ENCODE peak calls at places on chromosome 20, in ten cellular contexts. T is spleen, P is body of pancreas, S is ovary, H is IMR-90, C is upper lobe of left lung, J is heart left ventricle, V is esophagus squamous epithelium, D is H1, G is HCT116. R is an unnamed sample. For H3K4me1, the result is how much of the 10 kb centered on the place peaks cover.

GRCh38 chr20:51402201-51402600 is 140.3 kb downstream of the NFATC2 start:
- DNase-seq in T (peak), P (no peak), S (no peak), H (peak), C (no peak), J (no peak), V (no peak), D (no peak), G (no peak), R (no peak)

GRCh38 chr20:62433655-62434054 is 6.3 kb upstream of the RBBP8NL start:
- DNase-seq in T (no peak), P (no peak), S (no peak), H (no peak), C (peak), J (no peak), V (no peak), D (no peak), G (no peak), R (no peak)

GRCh38 chr20:19012671-19013070 is 199.1 kb downstream of the SCP2D1 start:
- DNase-seq in T (no peak), P (no peak), S (no peak), H (no peak), C (no peak), J (no peak), V (no peak), D (peak), G (no peak), R (peak)

GRCh38 chr20:4817230-4817671 is 95.5 kb downstream of the PRND start:
- DNase-seq in T (no peak), P (no peak), S (no peak), H (no peak), C (no peak), J (no peak), V (no peak), D (no peak), G (no peak), R (no peak)

GRCh38 chr20:24134284-24134683 is 145.7 kb upstream of the GGTLC1 start:
- DNase-seq in T (no peak), P (peak), S (no peak), H (no peak), C (no peak), J (peak), V (no peak), D (no peak), G (no peak), R (no peak)

GRCh38 chr20:62872184-62872862 is 10.7 kb upstream of the TCFL5 start:
- DNase-seq in T (no peak), P (no peak), S (no peak), H (no peak), C (no peak), J (no peak), V (no peak), D (no peak), G (no peak), R (no peak)

GRCh38 chr20:42219005-42219404 is 600.8 kb upstream of the CHD6 start:
- DNase-seq in T (no peak), P (no peak), S (no peak), H (no peak), C (no peak), J (no peak), V (no peak), D (no peak), G (no peak), R (no peak)

GRCh38 chr20:56451056-56451765 is 17.2 kb upstream of the RTF2 start:
- DNase-seq in T (no peak), P (no peak), S (no peak), H (no peak), C (no peak), J (no peak), V (no peak), D (no peak), G (no peak), R (no peak)

GRCh38 chr20:35171753-35172433 is at the start of gene PROCR:
- DNase-seq in T (peak), P (peak), S (peak), H (peak), C (peak), J (peak), V (no peak), D (peak), G (peak), R (peak)

GRCh38 chr20:43015566-43015965 is 174.1 kb downstream of the PTPRT start:
- DNase-seq in T (no peak), P (no peak), S (no peak), H (no peak), C (no peak), J (no peak), V (no peak), D (no peak), G (no peak), R (no peak)

GRCh38 chr20:51410586-51411325 is 131.8 kb downstream of the NFATC2 start:
- DNase-seq in T (no peak), P (no peak), S (no peak), H (no peak), C (no peak), J (no peak), V (no peak), D (no peak), G (no peak), R (no peak)

GRCh38 chr20:53621482-53622246 is 28.0 kb upstream of the ZNF217 start:
- DNase-seq in T (no peak), P (peak), S (peak), H (peak), C (no peak), J (peak), V (no peak), D (peak), G (peak), R (peak)

GRCh38 chr20:6590891-6591679 is 176.4 kb upstream of the BMP2 start:
- DNase-seq in T (no peak), P (no peak), S (no peak), H (peak), C (no peak), J (no peak), V (no peak), D (no peak), G (no peak), R (no peak)

GRCh38 chr20:25321262-25321831 is 69.3 kb downstream of the ABHD12 start:
- DNase-seq in T (peak), P (no peak), S (no peak), H (no peak), C (no peak), J (no peak), V (no peak), D (peak), G (no peak), R (no peak)

GRCh38 chr20:50292324-50293243 is 102.0 kb downstream of the CEBPB start:
- DNase-seq in T (peak), P (peak), S (peak), H (peak), C (peak), J (peak), V (peak), D (no peak), G (no peak), R (peak)

DNA sequence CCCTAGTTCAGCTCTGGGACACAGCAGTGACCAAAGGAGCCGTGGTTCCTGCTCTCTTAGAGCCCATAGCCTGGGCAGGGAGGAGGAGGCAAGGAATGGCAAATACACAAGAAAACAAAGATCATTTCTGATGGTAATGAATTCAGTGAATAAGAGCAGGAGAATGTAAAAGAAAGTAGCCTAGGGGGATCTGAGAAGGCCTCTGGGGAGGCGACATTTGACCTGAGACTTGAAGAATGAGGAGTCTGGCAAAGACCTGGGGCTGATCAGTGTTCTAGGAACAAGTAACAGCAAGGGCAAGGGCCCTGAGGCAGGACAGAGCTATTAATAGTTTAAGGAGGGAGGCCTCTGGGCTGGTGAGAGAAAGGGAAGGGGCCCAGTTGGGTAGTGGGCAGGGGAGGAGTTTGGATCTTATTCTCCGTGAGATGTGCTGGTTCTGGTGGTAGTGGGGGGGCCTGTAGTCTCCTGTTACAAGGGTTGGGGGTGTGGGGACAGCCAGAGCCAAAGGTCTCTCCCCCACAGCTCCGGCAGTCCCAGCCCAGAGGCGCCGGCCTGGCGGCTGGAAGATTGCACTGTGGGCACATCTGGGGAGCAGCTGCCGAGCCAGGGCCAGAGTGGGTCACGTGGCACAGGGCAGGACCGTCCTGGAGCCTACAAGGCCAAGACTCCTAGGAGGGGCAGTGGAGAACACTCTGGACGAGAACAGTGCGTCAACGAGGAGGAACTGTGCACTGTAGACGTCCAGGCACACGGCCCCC is 9.3 kb upstream of the ID1 start:
- DNase-seq in T (peak), P (peak), S (peak), H (peak), C (peak), J (peak), V (no peak), D (peak), G (peak), R (peak)
- TF ChIP-seq POLR2A in T (no peak), P (peak), S (no peak), H (peak), C (peak), J (peak), V (peak), D (no peak), G (peak), R (peak)

GRCh38 chr20:33852971-33853813 is 42.0 kb downstream of the CHMP4B start:
- DNase-seq in T (peak), P (no peak), S (no peak), H (no peak), C (no peak), J (no peak), V (no peak), D (no peak), G (no peak), R (no peak)
- H3K27ac ChIP-seq in T (no peak), P (no peak), S (no peak), H (no peak), C (no peak), J (no peak), V (no peak), D (no peak), G (no peak), R (no peak)

DNA sequence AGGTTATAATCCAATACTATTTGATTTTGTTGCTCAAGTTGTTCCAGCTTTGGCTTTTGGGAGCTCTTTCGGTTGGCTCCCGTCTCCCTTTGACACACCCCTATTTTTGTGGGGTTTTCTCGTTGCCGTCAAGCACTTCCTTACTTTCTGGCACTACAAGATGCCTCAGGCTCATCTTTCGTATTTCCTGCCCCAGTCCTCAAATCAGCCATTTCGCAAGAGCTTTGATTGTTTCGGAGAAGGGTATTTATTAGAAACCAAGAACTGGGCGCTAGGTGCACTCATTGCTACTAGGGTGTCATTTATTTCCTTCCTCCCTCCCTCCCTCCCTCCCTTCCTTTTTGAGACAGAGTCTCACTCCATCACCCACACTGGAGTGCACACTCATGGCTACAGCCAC is 13.3 kb upstream of the SOX12 start:
- DNase-seq in T (no peak), P (no peak), S (no peak), H (no peak), C (no peak), J (no peak), V (no peak), D (no peak), G (no peak), R (no peak)
- H3K4me1 ChIP-seq in T (under half), P (under half), S (under half), H (under half), C (under half), J (under half), V (under half), D (under half), G (under half), R (under half)

DNA sequence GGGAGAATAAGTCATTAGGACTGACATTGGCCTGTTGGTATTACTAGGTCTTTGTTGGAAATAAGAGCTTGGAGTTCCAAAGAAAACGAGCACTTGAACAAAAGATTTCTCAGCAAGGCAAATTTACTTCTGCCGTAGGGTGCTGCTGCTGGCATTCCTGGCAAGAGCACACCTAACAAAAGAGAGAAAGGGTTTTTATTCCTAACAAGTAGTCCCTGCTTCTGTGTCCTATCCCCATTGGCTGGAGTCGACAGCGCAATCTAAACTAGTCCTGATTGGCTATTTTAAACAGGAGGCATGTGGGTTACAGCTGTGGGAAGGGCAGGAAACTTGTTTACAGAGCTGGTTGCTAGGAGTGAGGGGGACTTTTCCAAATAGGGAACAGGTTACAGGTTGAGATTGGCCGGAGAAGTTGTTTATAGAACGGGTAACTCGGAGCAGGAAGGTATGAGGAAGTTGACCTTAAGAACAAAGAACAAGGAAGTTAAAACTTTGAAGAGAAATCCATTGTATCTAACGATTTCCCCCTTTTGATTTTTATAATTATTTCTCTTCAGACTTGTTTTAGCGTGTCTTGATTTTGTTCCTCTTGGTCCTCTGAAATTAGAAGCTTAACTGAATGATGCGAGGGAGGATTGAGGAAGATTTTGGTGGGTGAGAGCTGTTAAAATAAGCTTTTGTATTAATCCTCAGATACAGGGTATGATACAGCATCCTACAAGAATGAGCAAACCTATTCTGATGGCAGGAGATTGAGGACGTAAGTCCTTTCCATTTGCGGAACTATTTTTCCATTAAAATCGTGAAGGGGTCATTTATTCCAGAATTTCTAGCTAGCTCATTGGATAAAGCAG is 3.4 kb upstream of the ZNFX1 start:
- DNase-seq in T (no peak), P (no peak), S (no peak), H (no peak), C (no peak), J (no peak), V (no peak), D (no peak), G (no peak), R (no peak)
- TF ChIP-seq POLR2A in T (no peak), P (no peak), S (no peak), H (no peak), C (no peak), J (no peak), V (no peak), D (peak), G (no peak), R (no peak)

R was measured in adrenal gland.